ENCODE peak calls at places on chromosomes 13 and 19, in five cellular contexts. One of them, this sample, is unnamed.

GRCh38 chr13:74836628-74837027 is 645.3 kb downstream of the TBC1D4 start:
- DNase-seq in Caki2: no peak
- DNase-seq in ureter: no peak
- DNase-seq in cardiac muscle cell: no peak
- DNase-seq in kidney glomerular epithelial cell: no peak
- DNase-seq in this sample: no peak

GRCh38 chr13:85806553-85807175 is 7.4 kb upstream of the SLITRK6 start:
- DNase-seq in ureter: no peak
- DNase-seq in kidney glomerular epithelial cell: peak
- DNase-seq in cardiac muscle cell: peak
- DNase-seq in Caki2: peak
- DNase-seq in this sample: peak

GRCh38 chr13:63370101-63370500 is 1954.5 kb upstream of the PCDH20 start:
- DNase-seq in kidney glomerular epithelial cell: no peak
- DNase-seq in ureter: no peak
- DNase-seq in Caki2: no peak
- DNase-seq in cardiac muscle cell: no peak
- DNase-seq in this sample: no peak

GRCh38 chr19:28498404-28498976 is 714.5 kb downstream of the UQCRFS1 start:
- DNase-seq in cardiac muscle cell: peak
- DNase-seq in ureter: no peak
- DNase-seq in Caki2: no peak
- DNase-seq in kidney glomerular epithelial cell: peak
- DNase-seq in this sample: no peak

GRCh38 chr13:49441846-49442245 is 2.0 kb downstream of the CAB39L start:
- DNase-seq in Caki2: no peak
- DNase-seq in cardiac muscle cell: peak
- DNase-seq in kidney glomerular epithelial cell: no peak
- DNase-seq in ureter: no peak
- DNase-seq in this sample: no peak

GRCh38 chr19:52695996-52696395 is 38.8 kb downstream of the ZNF611 start:
- DNase-seq in ureter: no peak
- DNase-seq in kidney glomerular epithelial cell: no peak
- DNase-seq in cardiac muscle cell: no peak
- DNase-seq in Caki2: no peak
- DNase-seq in this sample: no peak

GRCh38 chr19:33781996-33782395 is 14.7 kb upstream of the KCTD15 start:
- DNase-seq in Caki2: no peak
- DNase-seq in cardiac muscle cell: peak
- DNase-seq in kidney glomerular epithelial cell: no peak
- DNase-seq in ureter: no peak
- DNase-seq in this sample: no peak

GRCh38 chr19:46287585-46287984 is 9.3 kb upstream of the HIF3A start:
- DNase-seq in ureter: no peak
- DNase-seq in cardiac muscle cell: peak
- DNase-seq in Caki2: no peak
- DNase-seq in kidney glomerular epithelial cell: no peak
- DNase-seq in this sample: no peak

GRCh38 chr19:29724102-29724641 is 9.1 kb upstream of the C19orf12 start:
- DNase-seq in kidney glomerular epithelial cell: no peak
- DNase-seq in Caki2: no peak
- DNase-seq in ureter: no peak
- DNase-seq in cardiac muscle cell: peak
- DNase-seq in this sample: no peak

GRCh38 chr13:29472317-29472961 is 123.0 kb downstream of the SLC7A1 start:
- DNase-seq in Caki2: peak
- DNase-seq in cardiac muscle cell: peak
- DNase-seq in ureter: no peak
- DNase-seq in kidney glomerular epithelial cell: peak
- DNase-seq in this sample: no peak

GRCh38 chr19:46955114-46955812 is 64.4 kb upstream of the NPAS1 start:
- DNase-seq in cardiac muscle cell: peak
- DNase-seq in kidney glomerular epithelial cell: peak
- DNase-seq in ureter: no peak
- DNase-seq in Caki2: peak
- DNase-seq in this sample: no peak

GRCh38 chr13:82412749-82413148 is 1469.5 kb downstream of the SLITRK1 start:
- DNase-seq in kidney glomerular epithelial cell: no peak
- DNase-seq in ureter: no peak
- DNase-seq in cardiac muscle cell: no peak
- DNase-seq in Caki2: no peak
- DNase-seq in this sample: no peak

GRCh38 chr13:108176685-108177274 is 38.6 kb downstream of the LIG4 start:
- DNase-seq in ureter: no peak
- DNase-seq in kidney glomerular epithelial cell: no peak
- DNase-seq in Caki2: no peak
- DNase-seq in cardiac muscle cell: peak
- DNase-seq in this sample: no peak

GRCh38 chr19:642755-643727 is 3.4 kb downstream of the FGF22 start:
- DNase-seq in Caki2: no peak
- DNase-seq in ureter: no peak
- DNase-seq in kidney glomerular epithelial cell: no peak
- DNase-seq in cardiac muscle cell: no peak
- DNase-seq in this sample: no peak

GRCh38 chr19:13507053-13507611 is 853 bp upstream of the CACNA1A start:
- DNase-seq in ureter: no peak
- DNase-seq in Caki2: no peak
- DNase-seq in kidney glomerular epithelial cell: no peak
- DNase-seq in cardiac muscle cell: peak
- DNase-seq in this sample: no peak

GRCh38 chr19:41303941-41304340 is 6.0 kb upstream of the CCDC97 start:
- DNase-seq in cardiac muscle cell: no peak
- DNase-seq in ureter: no peak
- DNase-seq in Caki2: no peak
- DNase-seq in kidney glomerular epithelial cell: no peak
- DNase-seq in this sample: no peak

GRCh38 chr13:99267927-99268326 is 9.7 kb upstream of the GPR18 start:
- DNase-seq in cardiac muscle cell: no peak
- DNase-seq in ureter: no peak
- DNase-seq in Caki2: no peak
- DNase-seq in kidney glomerular epithelial cell: no peak
- DNase-seq in this sample: no peak

GRCh38 chr13:49933511-49933910 is 2.6 kb downstream of the SPRYD7 start:
- DNase-seq in kidney glomerular epithelial cell: no peak
- DNase-seq in cardiac muscle cell: no peak
- DNase-seq in Caki2: no peak
- DNase-seq in ureter: no peak
- DNase-seq in this sample: no peak

GRCh38 chr13:44523176-44524017 is 52.7 kb downstream of the TSC22D1 start:
- DNase-seq in cardiac muscle cell: peak
- DNase-seq in Caki2: peak
- DNase-seq in kidney glomerular epithelial cell: peak
- DNase-seq in ureter: no peak
- DNase-seq in this sample: peak

GRCh38 chr19:55766466-55766865 is 2.5 kb upstream of the RFPL4AL1 start:
- DNase-seq in kidney glomerular epithelial cell: no peak
- DNase-seq in cardiac muscle cell: no peak
- DNase-seq in ureter: no peak
- DNase-seq in Caki2: no peak
- DNase-seq in this sample: no peak

GRCh38 chr19:3977242-3978143 is 6.6 kb upstream of the DAPK3 start:
- DNase-seq in ureter: peak
- DNase-seq in Caki2: no peak
- DNase-seq in kidney glomerular epithelial cell: no peak
- DNase-seq in cardiac muscle cell: no peak
- DNase-seq in this sample: no peak

GRCh38 chr19:49343127-49343526 is 7.9 kb downstream of the CD37 start:
- DNase-seq in Caki2: no peak
- DNase-seq in cardiac muscle cell: no peak
- DNase-seq in ureter: no peak
- DNase-seq in kidney glomerular epithelial cell: no peak
- DNase-seq in this sample: no peak

GRCh38 chr19:49567722-49568454 is 12.5 kb downstream of the NOSIP start:
- DNase-seq in cardiac muscle cell: peak
- DNase-seq in kidney glomerular epithelial cell: no peak
- DNase-seq in Caki2: no peak
- DNase-seq in ureter: no peak
- DNase-seq in this sample: no peak

GRCh38 chr13:114010401-114011101 is 36.7 kb upstream of the C13orf46 start:
- DNase-seq in kidney glomerular epithelial cell: no peak
- DNase-seq in ureter: no peak
- DNase-seq in Caki2: no peak
- DNase-seq in cardiac muscle cell: no peak
- DNase-seq in this sample: no peak

GRCh38 chr13:108342369-108343289 is 73.1 kb downstream of the TNFSF13B start:
- DNase-seq in kidney glomerular epithelial cell: peak
- DNase-seq in Caki2: peak
- DNase-seq in ureter: no peak
- DNase-seq in cardiac muscle cell: peak
- DNase-seq in this sample: no peak

GRCh38 chr13:97432232-97432916 is 1.6 kb upstream of the RAP2A start:
- DNase-seq in cardiac muscle cell: no peak
- DNase-seq in ureter: no peak
- DNase-seq in kidney glomerular epithelial cell: no peak
- DNase-seq in Caki2: no peak
- DNase-seq in this sample: no peak

GRCh38 chr19:35347171-35347929 is at the start of gene FFAR1:
- DNase-seq in Caki2: no peak
- DNase-seq in kidney glomerular epithelial cell: no peak
- DNase-seq in ureter: no peak
- DNase-seq in cardiac muscle cell: no peak
- DNase-seq in this sample: no peak

This sample was measured in kidney epithelial cell.